ENCODE peak calls at places on chromosomes 2 and 18, in seven cellular contexts. P is cardiac fibroblast; W is kidney epithelial cell; A is foreskin fibroblast; Q is PC-3; N is upper lobe of right lung; J is CD8-positive, alpha-beta memory T cell. H is an unnamed sample.

GRCh38 chr2:199131876-199132275 is 325.9 kb downstream of the SATB2 start:
- DNase-seq in W (no peak), P (no peak), A (no peak), Q (no peak), N (no peak), J (no peak), H (no peak)

GRCh38 chr2:69546646-69547045 is 96.9 kb downstream of the AAK1 start:
- DNase-seq in A (no peak), N (no peak), P (no peak), W (no peak), J (no peak), Q (no peak), H (no peak)

GRCh38 chr2:194003911-194004310 is 1653.1 kb upstream of the SLC39A10 start:
- DNase-seq in N (no peak), Q (peak), J (no peak), A (peak), W (no peak), P (no peak), H (no peak)

GRCh38 chr2:202037086-202037485 is 3.4 kb downstream of the FZD7 start:
- DNase-seq in W (no peak), Q (no peak), P (no peak), N (no peak), A (peak), J (no peak), H (no peak)

GRCh38 chr2:106977707-106978106 is 91.7 kb upstream of the ST6GAL2 start:
- DNase-seq in J (no peak), A (peak), Q (no peak), N (no peak), P (peak), W (no peak), H (no peak)

GRCh38 chr2:111041398-111042202 is 79.1 kb upstream of the BCL2L11 start:
- DNase-seq in J (no peak), Q (no peak), A (no peak), N (no peak), P (no peak), W (no peak), H (no peak)

GRCh38 chr2:201144101-201145051 is 28.4 kb downstream of the CFLAR start:
- DNase-seq in Q (no peak), N (no peak), W (no peak), P (no peak), J (no peak), A (no peak), H (no peak)

GRCh38 chr18:33923980-33924379 is 300.7 kb downstream of the NOL4 start:
- DNase-seq in N (no peak), W (no peak), P (no peak), J (no peak), A (no peak), Q (no peak), H (no peak)

GRCh38 chr2:64374686-64375085 is 79.3 kb upstream of the LGALSL start:
- DNase-seq in J (no peak), A (no peak), P (peak), N (no peak), Q (peak), W (no peak), H (no peak)

GRCh38 chr18:53698907-53699306 is 525.6 kb downstream of the MBD2 start:
- DNase-seq in W (peak), Q (peak), A (peak), J (no peak), P (peak), N (no peak), H (no peak)

GRCh38 chr18:58556333-58557012 is 72.4 kb downstream of the ALPK2 start:
- DNase-seq in A (no peak), P (peak), N (no peak), W (no peak), J (no peak), Q (no peak), H (no peak)

GRCh38 chr2:160647967-160648685 is 154.5 kb upstream of the RBMS1 start:
- DNase-seq in J (no peak), N (peak), P (no peak), A (no peak), W (no peak), Q (no peak), H (no peak)

GRCh38 chr18:30970201-30970816 is 72.2 kb downstream of the DSC3 start:
- DNase-seq in W (no peak), A (peak), J (no peak), P (peak), N (no peak), Q (peak), H (no peak)

GRCh38 chr18:39942702-39943101 is 2012.3 kb upstream of the PIK3C3 start:
- DNase-seq in A (no peak), W (no peak), N (no peak), Q (no peak), P (no peak), J (no peak), H (no peak)

GRCh38 chr2:182208421-182208820 is 218.4 kb downstream of the PDE1A start:
- DNase-seq in Q (no peak), J (no peak), A (no peak), W (no peak), N (no peak), P (no peak), H (no peak)

GRCh38 chr2:218125626-218126080 is at the start of gene CXCR2:
- DNase-seq in W (no peak), N (peak), J (no peak), Q (no peak), A (no peak), P (no peak), H (no peak)

GRCh38 chr2:45707034-45707433 is 55.6 kb downstream of the PRKCE start:
- DNase-seq in Q (no peak), W (no peak), N (no peak), P (no peak), A (peak), J (no peak), H (no peak)

GRCh38 chr18:67269206-67269605 is 247.3 kb downstream of the DSEL start:
- DNase-seq in N (no peak), A (no peak), J (no peak), P (no peak), Q (no peak), W (no peak), H (no peak)

GRCh38 chr2:224722250-224722649 is 6.1 kb upstream of the CCDC195 start:
- DNase-seq in N (no peak), A (no peak), P (peak), Q (no peak), W (no peak), J (no peak), H (no peak)

GRCh38 chr2:151996243-151997003 is 102.4 kb downstream of the CACNB4 start:
- DNase-seq in W (no peak), J (no peak), A (no peak), Q (no peak), P (no peak), N (no peak), H (no peak)

GRCh38 chr2:112646102-112646719 is 472 bp downstream of the SLC20A1 start:
- DNase-seq in Q (no peak), N (no peak), P (no peak), A (no peak), J (no peak), W (no peak), H (no peak)

GRCh38 chr2:70936979-70937811 is 1.5 kb downstream of the ATP6V1B1 start:
- DNase-seq in P (no peak), Q (no peak), A (no peak), N (peak), J (no peak), W (no peak), H (no peak)

GRCh38 chr2:180143633-180144032 is 136.5 kb upstream of the CWC22 start:
- DNase-seq in W (no peak), N (no peak), A (no peak), J (no peak), P (no peak), Q (no peak), H (no peak)

GRCh38 chr18:79356435-79356834 is 39.3 kb upstream of the NFATC1 start:
- DNase-seq in J (no peak), W (no peak), N (no peak), Q (no peak), A (no peak), P (no peak), H (no peak)

GRCh38 chr2:84603911-84604310 is 87.6 kb downstream of the DNAH6 start:
- DNase-seq in J (no peak), A (no peak), Q (no peak), W (no peak), P (no peak), N (no peak), H (no peak)

GRCh38 chr18:49031511-49032188 is 80.9 kb upstream of the SMAD7 start:
- DNase-seq in W (no peak), P (no peak), J (no peak), N (peak), Q (no peak), A (no peak), H (peak)

GRCh38 chr2:66515743-66516142 is 80.8 kb downstream of the MEIS1 start:
- DNase-seq in A (peak), W (no peak), J (no peak), Q (no peak), N (no peak), P (peak), H (no peak)

GRCh38 chr2:132830321-132830720 is 160.3 kb upstream of the LYPD1 start:
- DNase-seq in W (no peak), P (no peak), Q (no peak), A (no peak), J (no peak), N (no peak), H (no peak)

GRCh38 chr2:141929331-141930252 is 201.2 kb downstream of the LRP1B start:
- DNase-seq in N (no peak), P (no peak), Q (no peak), J (no peak), W (no peak), A (peak), H (no peak)

GRCh38 chr2:226115832-226116200 is 683.8 kb downstream of the IRS1 start:
- DNase-seq in Q (peak), J (no peak), P (peak), N (no peak), W (no peak), A (no peak), H (no peak)

GRCh38 chr2:156562136-156562535 is 126.0 kb downstream of the GPD2 start:
- DNase-seq in J (no peak), P (no peak), W (no peak), Q (no peak), N (no peak), A (no peak), H (no peak)

GRCh38 chr18:79979843-79980242 is 8.5 kb downstream of the TXNL4A start:
- DNase-seq in J (no peak), A (no peak), W (no peak), P (no peak), Q (no peak), N (no peak), H (no peak)

GRCh38 chr2:30348825-30349224 is 98.2 kb upstream of the LCLAT1 start:
- DNase-seq in Q (no peak), W (no peak), N (no peak), J (no peak), P (no peak), A (no peak), H (no peak)

GRCh38 chr18:76431437-76432273 is 63.4 kb downstream of the ZNF516 start:
- DNase-seq in Q (no peak), P (no peak), A (no peak), N (no peak), J (no peak), W (no peak), H (no peak)

GRCh38 chr18:62781893-62782292 is 66.6 kb downstream of the PHLPP1 start:
- DNase-seq in N (no peak), J (no peak), Q (peak), W (no peak), P (peak), A (peak), H (no peak)

GRCh38 chr2:209208211-209208610 is 215.6 kb upstream of the MAP2 start:
- DNase-seq in P (peak), J (no peak), N (no peak), Q (peak), A (peak), W (no peak), H (no peak)

GRCh38 chr2:96163768-96164429 is 18.7 kb upstream of the DUSP2 start:
- DNase-seq in W (no peak), Q (no peak), J (peak), N (no peak), P (no peak), A (no peak), H (peak)

GRCh38 chr2:183078163-183078466 is 432 bp upstream of the DUSP19 start:
- DNase-seq in Q (no peak), P (no peak), W (no peak), J (no peak), A (no peak), N (no peak), H (no peak)

GRCh38 chr18:61581578-61582204 is 248.5 kb downstream of the CDH20 start:
- DNase-seq in W (no peak), J (peak), A (peak), N (peak), Q (peak), P (peak), H (peak)

GRCh38 chr2:3253913-3254437 is 123.6 kb downstream of the EIPR1 start:
- DNase-seq in J (no peak), N (no peak), A (no peak), Q (no peak), P (no peak), W (no peak), H (no peak)
- H3K4me3 ChIP-seq in J (no peak), N (no peak), A (no peak), Q (no peak), P (no peak), W (no peak), H (no peak)

DNA sequence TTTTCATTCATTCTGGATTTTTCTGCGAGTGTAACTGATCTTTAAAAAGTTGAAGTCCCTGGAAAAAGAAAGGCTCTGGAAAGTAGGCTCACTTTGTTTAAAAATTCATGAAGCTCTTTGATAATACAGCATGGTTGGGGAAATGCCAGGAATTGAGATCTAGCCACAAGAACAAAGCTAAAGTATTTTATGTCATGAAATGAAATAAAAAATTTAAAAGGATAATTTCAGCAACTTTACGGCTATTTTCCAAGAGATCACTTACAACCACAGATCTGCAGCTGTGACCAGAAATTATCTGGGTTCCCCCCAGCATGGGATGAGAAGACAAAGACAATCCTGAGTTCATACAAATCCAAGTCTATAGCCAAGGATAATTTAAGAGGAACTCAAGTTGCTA is 25.3 kb upstream of the RFX8 start:
- DNase-seq in J (no peak), Q (no peak), W (no peak), P (peak), N (no peak), A (peak), H (no peak)
- H3K4me3 ChIP-seq in J (no peak), Q (no peak), W (no peak), P (no peak), N (no peak), A (no peak), H (no peak)

GRCh38 chr18:9139400-9140039 is 2.9 kb downstream of the ANKRD12 start:
- DNase-seq in Q (no peak), N (no peak), J (no peak), P (no peak), W (no peak), A (no peak), H (no peak)
- H3K4me3 ChIP-seq in Q (peak), N (peak), J (peak), P (no peak), W (no peak), A (peak), H (peak)

GRCh38 chr2:130371723-130372054 is 15.8 kb downstream of the PTPN18 start:
- DNase-seq in N (no peak), P (no peak), A (no peak), W (no peak), J (no peak), Q (no peak), H (no peak)
- H3K4me3 ChIP-seq in N (peak), P (peak), A (peak), W (peak), J (peak), Q (no peak), H (peak)

DNA sequence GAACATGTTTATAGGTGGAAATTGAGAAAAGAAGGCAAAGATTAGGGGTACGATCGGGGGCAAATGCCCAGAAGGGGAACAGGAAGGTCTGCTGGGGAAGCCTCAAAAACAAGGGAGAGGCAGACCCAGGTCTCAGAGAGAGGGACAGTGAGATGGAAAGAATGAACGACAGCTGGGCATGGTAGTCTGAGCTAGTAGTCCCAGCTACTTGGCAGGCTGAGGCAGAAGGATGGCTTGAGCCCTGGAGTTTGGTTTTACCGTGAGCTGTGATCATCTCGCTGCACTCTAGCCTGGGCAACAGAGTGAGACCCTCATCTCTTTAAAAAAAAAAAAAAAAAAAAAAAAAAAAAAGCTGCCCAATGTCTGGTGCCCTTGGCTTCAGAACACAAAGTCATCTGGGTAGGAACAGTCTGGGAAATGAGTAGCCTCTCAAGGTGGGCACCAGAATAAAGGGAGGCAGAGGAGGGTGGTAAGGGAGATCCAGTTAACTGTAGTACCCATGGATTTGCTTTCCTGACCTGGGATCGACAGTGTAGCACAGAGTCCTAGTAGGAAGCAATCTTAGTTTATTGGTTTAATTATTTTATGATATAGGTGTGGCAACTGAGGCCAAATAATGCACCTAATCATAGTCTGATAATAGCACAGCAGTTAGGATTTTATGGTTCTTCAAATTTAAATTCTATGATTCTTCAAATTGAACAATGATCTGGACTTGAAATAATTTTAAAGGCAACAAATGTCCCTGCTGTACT is 3.5 kb downstream of the RRM2 start:
- DNase-seq in W (no peak), Q (no peak), J (no peak), N (no peak), A (no peak), P (no peak), H (no peak)
- H3K4me3 ChIP-seq in W (no peak), Q (peak), J (no peak), N (no peak), A (no peak), P (no peak), H (no peak)

GRCh38 chr2:169086893-169087467 is 17.6 kb downstream of the DHRS9 start:
- DNase-seq in P (no peak), N (peak), Q (peak), J (no peak), A (no peak), W (no peak), H (no peak)

GRCh38 chr2:169087757-169088379 is 18.5 kb downstream of the DHRS9 start:
- DNase-seq in P (no peak), W (no peak), N (no peak), J (no peak), A (no peak), Q (no peak), H (no peak)

GRCh38 chr2:169090133-169090820 is 20.9 kb downstream of the DHRS9 start:
- DNase-seq in P (no peak), W (no peak), A (no peak), Q (no peak), J (no peak), N (no peak), H (no peak)

GRCh38 chr2:169091256-169091655 is 21.9 kb downstream of the DHRS9 start:
- DNase-seq in J (no peak), Q (peak), A (no peak), P (no peak), N (no peak), W (no peak), H (no peak)

GRCh38 chr2:169089182-169089581 is 19.8 kb downstream of the DHRS9 start:
- DNase-seq in P (no peak), W (no peak), Q (no peak), J (no peak), N (no peak), A (no peak), H (no peak)
- H3K4me3 ChIP-seq in P (no peak), W (no peak), Q (no peak), J (no peak), N (no peak), A (no peak), H (no peak)

GRCh38 chr18:21243041-21243431 is 1.0 kb downstream of the GREB1L start:
- DNase-seq in P (no peak), J (no peak), N (no peak), Q (peak), A (peak), W (no peak), H (no peak)

GRCh38 chr18:21241224-21242131 is 554 bp upstream of the GREB1L start:
- DNase-seq in N (no peak), A (peak), W (no peak), Q (peak), J (no peak), P (no peak), H (no peak)

DNA sequence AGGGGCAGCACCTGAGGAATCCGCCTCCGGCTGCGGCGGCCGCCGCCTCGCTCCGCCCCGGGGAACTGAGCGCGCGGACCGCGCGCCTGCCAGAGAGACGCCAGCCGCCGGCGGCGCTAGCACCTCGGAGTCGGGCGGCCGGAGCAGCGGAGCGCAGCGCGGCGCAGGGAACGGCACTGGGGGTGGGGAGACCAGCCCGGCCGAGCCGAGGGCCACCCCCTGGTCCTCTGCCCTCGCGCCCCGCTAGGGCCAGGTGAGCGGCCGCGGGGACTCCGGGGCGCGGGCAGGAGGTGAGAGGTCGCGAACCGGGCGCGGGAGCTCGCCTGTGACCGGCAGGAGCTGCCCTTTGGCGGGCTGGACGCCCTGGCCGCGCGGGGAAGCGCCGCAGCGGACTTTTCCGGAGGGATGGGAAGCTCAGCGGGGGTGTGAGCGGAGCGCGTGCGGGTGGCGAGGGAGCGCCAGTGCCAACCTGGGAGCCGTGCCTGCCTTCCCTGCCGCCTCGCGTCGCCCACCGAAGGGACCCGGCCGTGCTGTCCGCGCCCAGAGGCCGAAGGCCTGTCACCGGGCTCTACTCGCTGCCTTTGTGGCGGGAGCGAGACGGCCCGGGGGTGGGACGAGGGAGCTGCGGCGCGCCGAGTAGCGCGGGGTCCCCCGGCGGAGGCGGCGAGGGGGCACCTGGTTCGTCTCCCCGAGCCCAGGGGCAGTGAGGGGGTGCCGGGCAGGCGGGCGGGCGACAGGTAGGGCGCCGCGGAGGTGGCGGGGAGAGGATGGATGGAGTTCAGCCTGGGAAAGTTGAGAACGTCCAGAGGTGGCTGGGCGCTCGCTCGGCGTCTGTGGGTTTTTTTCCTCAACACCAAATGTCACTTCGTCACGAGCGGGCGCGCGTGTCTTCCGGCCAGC is at the start of gene GREB1L:
- DNase-seq in N (peak), J (no peak), A (peak), Q (peak), W (no peak), P (peak), H (no peak)
- H3K4me3 ChIP-seq in N (peak), J (no peak), A (peak), Q (peak), W (peak), P (peak), H (no peak)

GRCh38 chr2:68396093-68396492 is 31.0 kb downstream of the PLEK start:
- DNase-seq in W (no peak), Q (no peak), J (no peak), N (no peak), A (no peak), P (no peak), H (no peak)
- H3K4me3 ChIP-seq in W (no peak), Q (no peak), J (no peak), N (no peak), A (no peak), P (no peak), H (no peak)

H was measured in CD4-positive, alpha-beta memory T cell.